ENCODE peak calls at places on chromosomes 5 and 9, in nine cellular contexts. One of them, this sample, is unnamed.

GRCh38 chr5:58259685-58260152 is 200.2 kb downstream of the PLK2 start:
- DNase-seq in A172: peak
- DNase-seq in fibroblast of the aortic adventitia: peak
- DNase-seq in stimulated activated effector memory CD8-positive, alpha-beta T cell treated with anti-CD3 and anti-CD28 coated beads, Interleukin-12 subunit alpha, Interleukin-12 subunit beta, amount 100 ng/mL, for 72 hours: no peak
- DNase-seq in cardiac muscle cell: peak
- DNase-seq in activated T-cell treated with anti-CD3 and anti-CD28 coated beads, Interleukin-2, amount 50 U/mL, for 72 hours: no peak
- DNase-seq in hepatic stellate cell: peak
- DNase-seq in SW480: peak
- DNase-seq in right lobe of liver: no peak
- DNase-seq in this sample: peak

GRCh38 chr9:134413890-134414731 is 87.9 kb downstream of the RXRA start:
- DNase-seq in A172: peak
- DNase-seq in right lobe of liver: peak
- DNase-seq in stimulated activated effector memory CD8-positive, alpha-beta T cell treated with anti-CD3 and anti-CD28 coated beads, Interleukin-12 subunit alpha, Interleukin-12 subunit beta, amount 100 ng/mL, for 72 hours: no peak
- DNase-seq in SW480: no peak
- DNase-seq in fibroblast of the aortic adventitia: peak
- DNase-seq in hepatic stellate cell: peak
- DNase-seq in activated T-cell treated with anti-CD3 and anti-CD28 coated beads, Interleukin-2, amount 50 U/mL, for 72 hours: no peak
- DNase-seq in cardiac muscle cell: peak
- DNase-seq in this sample: peak

GRCh38 chr9:6794936-6795335 is 37.2 kb downstream of the KDM4C start:
- DNase-seq in A172: no peak
- DNase-seq in activated T-cell treated with anti-CD3 and anti-CD28 coated beads, Interleukin-2, amount 50 U/mL, for 72 hours: no peak
- DNase-seq in hepatic stellate cell: no peak
- DNase-seq in cardiac muscle cell: no peak
- DNase-seq in stimulated activated effector memory CD8-positive, alpha-beta T cell treated with anti-CD3 and anti-CD28 coated beads, Interleukin-12 subunit alpha, Interleukin-12 subunit beta, amount 100 ng/mL, for 72 hours: no peak
- DNase-seq in fibroblast of the aortic adventitia: no peak
- DNase-seq in SW480: no peak
- DNase-seq in right lobe of liver: no peak
- DNase-seq in this sample: no peak

GRCh38 chr9:16445141-16445920 is 425.1 kb downstream of the BNC2 start:
- DNase-seq in SW480: no peak
- DNase-seq in A172: no peak
- DNase-seq in fibroblast of the aortic adventitia: peak
- DNase-seq in hepatic stellate cell: no peak
- DNase-seq in stimulated activated effector memory CD8-positive, alpha-beta T cell treated with anti-CD3 and anti-CD28 coated beads, Interleukin-12 subunit alpha, Interleukin-12 subunit beta, amount 100 ng/mL, for 72 hours: no peak
- DNase-seq in activated T-cell treated with anti-CD3 and anti-CD28 coated beads, Interleukin-2, amount 50 U/mL, for 72 hours: no peak
- DNase-seq in cardiac muscle cell: peak
- DNase-seq in right lobe of liver: no peak
- DNase-seq in this sample: no peak

GRCh38 chr9:36928670-36929349 is 105.3 kb downstream of the PAX5 start:
- DNase-seq in fibroblast of the aortic adventitia: peak
- DNase-seq in cardiac muscle cell: peak
- DNase-seq in SW480: peak
- DNase-seq in activated T-cell treated with anti-CD3 and anti-CD28 coated beads, Interleukin-2, amount 50 U/mL, for 72 hours: peak
- DNase-seq in right lobe of liver: no peak
- DNase-seq in hepatic stellate cell: peak
- DNase-seq in A172: peak
- DNase-seq in stimulated activated effector memory CD8-positive, alpha-beta T cell treated with anti-CD3 and anti-CD28 coated beads, Interleukin-12 subunit alpha, Interleukin-12 subunit beta, amount 100 ng/mL, for 72 hours: no peak
- DNase-seq in this sample: peak

GRCh38 chr9:36847781-36848673 is 186.0 kb downstream of the PAX5 start:
- DNase-seq in SW480: peak
- DNase-seq in stimulated activated effector memory CD8-positive, alpha-beta T cell treated with anti-CD3 and anti-CD28 coated beads, Interleukin-12 subunit alpha, Interleukin-12 subunit beta, amount 100 ng/mL, for 72 hours: no peak
- DNase-seq in right lobe of liver: no peak
- DNase-seq in fibroblast of the aortic adventitia: no peak
- DNase-seq in A172: no peak
- DNase-seq in cardiac muscle cell: peak
- DNase-seq in hepatic stellate cell: no peak
- DNase-seq in activated T-cell treated with anti-CD3 and anti-CD28 coated beads, Interleukin-2, amount 50 U/mL, for 72 hours: no peak
- DNase-seq in this sample: no peak

GRCh38 chr5:54516051-54516645 is 1.4 kb upstream of the SNX18 start:
- DNase-seq in A172: no peak
- DNase-seq in hepatic stellate cell: no peak
- DNase-seq in stimulated activated effector memory CD8-positive, alpha-beta T cell treated with anti-CD3 and anti-CD28 coated beads, Interleukin-12 subunit alpha, Interleukin-12 subunit beta, amount 100 ng/mL, for 72 hours: no peak
- DNase-seq in SW480: no peak
- DNase-seq in cardiac muscle cell: no peak
- DNase-seq in activated T-cell treated with anti-CD3 and anti-CD28 coated beads, Interleukin-2, amount 50 U/mL, for 72 hours: no peak
- DNase-seq in right lobe of liver: no peak
- DNase-seq in fibroblast of the aortic adventitia: no peak
- DNase-seq in this sample: no peak

GRCh38 chr9:87640385-87640795 is 85.5 kb upstream of the CTSL start:
- DNase-seq in activated T-cell treated with anti-CD3 and anti-CD28 coated beads, Interleukin-2, amount 50 U/mL, for 72 hours: no peak
- DNase-seq in stimulated activated effector memory CD8-positive, alpha-beta T cell treated with anti-CD3 and anti-CD28 coated beads, Interleukin-12 subunit alpha, Interleukin-12 subunit beta, amount 100 ng/mL, for 72 hours: no peak
- DNase-seq in hepatic stellate cell: no peak
- DNase-seq in SW480: no peak
- DNase-seq in right lobe of liver: peak
- DNase-seq in A172: peak
- DNase-seq in fibroblast of the aortic adventitia: peak
- DNase-seq in cardiac muscle cell: peak
- DNase-seq in this sample: peak

GRCh38 chr9:3675964-3676363 is 150.2 kb upstream of the RFX3 start:
- DNase-seq in cardiac muscle cell: no peak
- DNase-seq in A172: no peak
- DNase-seq in stimulated activated effector memory CD8-positive, alpha-beta T cell treated with anti-CD3 and anti-CD28 coated beads, Interleukin-12 subunit alpha, Interleukin-12 subunit beta, amount 100 ng/mL, for 72 hours: no peak
- DNase-seq in fibroblast of the aortic adventitia: no peak
- DNase-seq in right lobe of liver: no peak
- DNase-seq in hepatic stellate cell: no peak
- DNase-seq in activated T-cell treated with anti-CD3 and anti-CD28 coated beads, Interleukin-2, amount 50 U/mL, for 72 hours: no peak
- DNase-seq in SW480: no peak
- DNase-seq in this sample: no peak

GRCh38 chr9:85377751-85378289 is 363.9 kb downstream of the AGTPBP1 start:
- DNase-seq in SW480: peak
- DNase-seq in cardiac muscle cell: no peak
- DNase-seq in stimulated activated effector memory CD8-positive, alpha-beta T cell treated with anti-CD3 and anti-CD28 coated beads, Interleukin-12 subunit alpha, Interleukin-12 subunit beta, amount 100 ng/mL, for 72 hours: no peak
- DNase-seq in right lobe of liver: no peak
- DNase-seq in fibroblast of the aortic adventitia: no peak
- DNase-seq in hepatic stellate cell: no peak
- DNase-seq in A172: peak
- DNase-seq in activated T-cell treated with anti-CD3 and anti-CD28 coated beads, Interleukin-2, amount 50 U/mL, for 72 hours: no peak
- DNase-seq in this sample: peak

GRCh38 chr5:134509308-134510040 is 16.0 kb upstream of the JADE2 start:
- DNase-seq in hepatic stellate cell: no peak
- DNase-seq in stimulated activated effector memory CD8-positive, alpha-beta T cell treated with anti-CD3 and anti-CD28 coated beads, Interleukin-12 subunit alpha, Interleukin-12 subunit beta, amount 100 ng/mL, for 72 hours: no peak
- DNase-seq in fibroblast of the aortic adventitia: peak
- DNase-seq in cardiac muscle cell: peak
- DNase-seq in activated T-cell treated with anti-CD3 and anti-CD28 coated beads, Interleukin-2, amount 50 U/mL, for 72 hours: no peak
- DNase-seq in right lobe of liver: no peak
- DNase-seq in A172: peak
- DNase-seq in SW480: peak
- DNase-seq in this sample: peak

GRCh38 chr5:139474815-139475791 is 4.3 kb downstream of the SMIM33 start:
- DNase-seq in hepatic stellate cell: no peak
- DNase-seq in cardiac muscle cell: peak
- DNase-seq in stimulated activated effector memory CD8-positive, alpha-beta T cell treated with anti-CD3 and anti-CD28 coated beads, Interleukin-12 subunit alpha, Interleukin-12 subunit beta, amount 100 ng/mL, for 72 hours: no peak
- DNase-seq in SW480: no peak
- DNase-seq in activated T-cell treated with anti-CD3 and anti-CD28 coated beads, Interleukin-2, amount 50 U/mL, for 72 hours: no peak
- DNase-seq in A172: no peak
- DNase-seq in right lobe of liver: no peak
- DNase-seq in fibroblast of the aortic adventitia: peak
- DNase-seq in this sample: peak

GRCh38 chr9:13412323-13412722 is 132.8 kb upstream of the MPDZ start:
- DNase-seq in stimulated activated effector memory CD8-positive, alpha-beta T cell treated with anti-CD3 and anti-CD28 coated beads, Interleukin-12 subunit alpha, Interleukin-12 subunit beta, amount 100 ng/mL, for 72 hours: no peak
- DNase-seq in SW480: no peak
- DNase-seq in right lobe of liver: no peak
- DNase-seq in fibroblast of the aortic adventitia: peak
- DNase-seq in hepatic stellate cell: no peak
- DNase-seq in cardiac muscle cell: peak
- DNase-seq in A172: no peak
- DNase-seq in activated T-cell treated with anti-CD3 and anti-CD28 coated beads, Interleukin-2, amount 50 U/mL, for 72 hours: no peak
- DNase-seq in this sample: no peak

GRCh38 chr9:677461-678097 is 163.9 kb upstream of the DMRT1 start:
- DNase-seq in A172: peak
- DNase-seq in stimulated activated effector memory CD8-positive, alpha-beta T cell treated with anti-CD3 and anti-CD28 coated beads, Interleukin-12 subunit alpha, Interleukin-12 subunit beta, amount 100 ng/mL, for 72 hours: no peak
- DNase-seq in activated T-cell treated with anti-CD3 and anti-CD28 coated beads, Interleukin-2, amount 50 U/mL, for 72 hours: no peak
- DNase-seq in hepatic stellate cell: no peak
- DNase-seq in cardiac muscle cell: no peak
- DNase-seq in SW480: peak
- DNase-seq in right lobe of liver: no peak
- DNase-seq in fibroblast of the aortic adventitia: peak
- DNase-seq in this sample: peak

GRCh38 chr5:11904270-11904906 is at the start of gene CTNND2:
- DNase-seq in hepatic stellate cell: no peak
- DNase-seq in stimulated activated effector memory CD8-positive, alpha-beta T cell treated with anti-CD3 and anti-CD28 coated beads, Interleukin-12 subunit alpha, Interleukin-12 subunit beta, amount 100 ng/mL, for 72 hours: no peak
- DNase-seq in A172: no peak
- DNase-seq in cardiac muscle cell: peak
- DNase-seq in fibroblast of the aortic adventitia: no peak
- DNase-seq in activated T-cell treated with anti-CD3 and anti-CD28 coated beads, Interleukin-2, amount 50 U/mL, for 72 hours: no peak
- DNase-seq in right lobe of liver: peak
- DNase-seq in SW480: no peak
- DNase-seq in this sample: peak